ENCODE peak calls at places on chromosomes 16 and 17, in five cellular contexts. D is GM04504, U is ELR, Z is germinal center, F is OCI-M1. B is an unnamed sample.

GRCh38 chr16:12896562-12896961 is 4.8 kb upstream of the SHISA9 start:
- DNase-seq in F (peak), U (peak), D (peak), Z (peak), B (no peak)

GRCh38 chr16:67417333-67418061 is 1.2 kb upstream of the ZDHHC1 start:
- DNase-seq in D (no peak), Z (no peak), F (no peak), U (no peak), B (no peak)

GRCh38 chr17:60075981-60076380 is 2.7 kb downstream of the HEATR6 start:
- DNase-seq in F (no peak), D (no peak), U (no peak), Z (no peak), B (no peak)

GRCh38 chr17:58328195-58329034 is at the start of gene TSPOAP1:
- DNase-seq in Z (peak), D (no peak), U (no peak), F (peak), B (peak)

GRCh38 chr17:77772461-77772897 is 186.0 kb upstream of the TNRC6C start:
- DNase-seq in Z (peak), F (peak), D (no peak), U (peak), B (peak)

GRCh38 chr17:62572488-62573469 is 54.7 kb upstream of the MRC2 start:
- DNase-seq in U (peak), F (no peak), D (no peak), Z (no peak), B (no peak)

GRCh38 chr17:32152130-32152529 is 9.8 kb downstream of the RHOT1 start:
- DNase-seq in F (no peak), Z (no peak), D (no peak), U (no peak), B (no peak)

GRCh38 chr16:76303637-76304314 is 26.6 kb downstream of the CNTNAP4 start:
- DNase-seq in D (no peak), Z (no peak), F (peak), U (no peak), B (no peak)

GRCh38 chr17:80693511-80693910 is 148.9 kb downstream of the RPTOR start:
- DNase-seq in U (no peak), D (no peak), Z (no peak), F (no peak), B (no peak)

GRCh38 chr16:67264866-67265265 is 14.5 kb upstream of the PLEKHG4 start:
- DNase-seq in Z (no peak), D (no peak), U (no peak), F (no peak), B (no peak)